ENCODE peak calls at places on chromosomes 13 and 19, in four cellular contexts. M, Z, C and Y are unnamed samples.

GRCh38 chr13:40342461-40342860 is 324.0 kb downstream of the FOXO1 start:
- DNase-seq in M (no peak), Z (no peak), C (no peak), Y (no peak)

GRCh38 chr19:12379732-12380443 is 14.4 kb upstream of the ZNF442 start:
- DNase-seq in M (no peak), Z (no peak), C (no peak), Y (no peak)

GRCh38 chr19:3652422-3652821 is 25.8 kb upstream of the CACTIN start:
- DNase-seq in M (no peak), Z (no peak), C (no peak), Y (no peak)

GRCh38 chr13:54574791-54575190 is 1546.2 kb downstream of the OLFM4 start:
- DNase-seq in M (no peak), Z (no peak), C (no peak), Y (no peak)

GRCh38 chr13:60412909-60413616 is 16.0 kb downstream of the TDRD3 start:
- DNase-seq in M (no peak), Z (no peak), C (no peak), Y (no peak)

GRCh38 chr19:2274937-2275535 is 6.9 kb downstream of the PEAK3 start:
- DNase-seq in M (peak; percentile 84), Z (peak; percentile 73), C (peak; percentile 53), Y (peak; percentile 89)

GRCh38 chr13:87089391-87089790 is 581.8 kb upstream of the SLITRK5 start:
- DNase-seq in M (no peak), Z (no peak), C (no peak), Y (no peak)

GRCh38 chr13:21894091-21894490 is 223.2 kb downstream of the FGF9 start:
- DNase-seq in M (no peak), Z (no peak), C (no peak), Y (no peak)

GRCh38 chr13:44713793-44714469 is 137.8 kb upstream of the TSC22D1 start:
- DNase-seq in M (no peak), Z (peak; percentile 53), C (no peak), Y (no peak)

GRCh38 chr19:4304509-4305252 is at the start of gene FSD1:
- DNase-seq in M (peak; percentile 87), Z (no peak), C (peak; percentile 94), Y (peak; percentile 99)

GRCh38 chr13:113077953-113078894 is 27.4 kb upstream of the F7 start:
- DNase-seq in M (no peak), Z (no peak), C (no peak), Y (no peak)

GRCh38 chr19:5093297-5093858 is 124.5 kb downstream of the KDM4B start:
- DNase-seq in M (no peak), Z (no peak), C (peak; percentile 54), Y (no peak)

GRCh38 chr19:3849787-3850186 is 19.1 kb downstream of the ZFR2 start:
- DNase-seq in M (no peak), Z (no peak), C (peak; percentile 43), Y (no peak)

GRCh38 chr19:5130371-5131030 is 161.6 kb downstream of the KDM4B start:
- DNase-seq in M (no peak), Z (no peak), C (no peak), Y (no peak)

GRCh38 chr19:16442386-16443276 is 29.1 kb downstream of the EPS15L1 start:
- DNase-seq in M (no peak), Z (no peak), C (no peak), Y (no peak)

GRCh38 chr13:97028441-97029299 is 34.4 kb upstream of the OXGR1 start:
- DNase-seq in M (peak; percentile 58), Z (peak; percentile 9), C (peak; percentile 41), Y (peak; percentile 69)

GRCh38 chr19:34213283-34213682 is 41.0 kb downstream of the LSM14A start:
- DNase-seq in M (no peak), Z (no peak), C (no peak), Y (no peak)

GRCh38 chr13:23378009-23378632 is 55.4 kb downstream of the SACS start:
- DNase-seq in M (no peak), Z (no peak), C (no peak), Y (no peak)

GRCh38 chr13:40585911-40586471 is 80.5 kb downstream of the FOXO1 start:
- DNase-seq in M (no peak), Z (no peak), C (no peak), Y (no peak)

GRCh38 chr19:15379996-15380647 is 535 bp upstream of the AKAP8 start:
- DNase-seq in M (peak; percentile 78), Z (peak; percentile 48), C (peak; percentile 68), Y (no peak)

GRCh38 chr19:35797663-35798062 is 15.0 kb downstream of the PRODH2 start:
- DNase-seq in M (peak; percentile 69), Z (no peak), C (peak; percentile 41), Y (no peak)

GRCh38 chr13:99970761-99971575 is 599 bp downstream of the ZIC5 start:
- DNase-seq in M (peak; percentile 73), Z (no peak), C (peak; percentile 64), Y (peak; percentile 50)

GRCh38 chr13:24184265-24184841 is 23.8 kb downstream of the SPATA13 start:
- DNase-seq in M (no peak), Z (peak; percentile 93), C (no peak), Y (no peak)

GRCh38 chr13:28607187-28607955 is 51.6 kb upstream of the POMP start:
- DNase-seq in M (no peak), Z (no peak), C (no peak), Y (no peak)

GRCh38 chr19:1566392-1567115 is 1.6 kb downstream of the MEX3D start:
- DNase-seq in M (peak; percentile 74), Z (peak; percentile 40), C (no peak), Y (peak; percentile 95)

GRCh38 chr13:43580280-43580679 is 206.5 kb downstream of the ENOX1 start:
- DNase-seq in M (no peak), Z (no peak), C (no peak), Y (no peak)

GRCh38 chr19:43467730-43468129 is 2.3 kb upstream of the LYPD3 start:
- DNase-seq in M (no peak), Z (peak; percentile 18), C (no peak), Y (no peak)

GRCh38 chr19:43563816-43564215 is 11.5 kb downstream of the XRCC1 start:
- DNase-seq in M (no peak), Z (no peak), C (no peak), Y (no peak)

GRCh38 chr13:77599351-77599750 is 63.8 kb downstream of the SCEL start:
- DNase-seq in M (no peak), Z (no peak), C (no peak), Y (no peak)

GRCh38 chr19:33627526-33627925 is 5.8 kb downstream of the CHST8 start:
- DNase-seq in M (no peak), Z (no peak), C (no peak), Y (no peak)

GRCh38 chr13:80177327-80177726 is 163.6 kb downstream of the SPRY2 start:
- DNase-seq in M (no peak), Z (no peak), C (no peak), Y (no peak)

GRCh38 chr19:42360787-42361544 is 29.1 kb downstream of the CNFN start:
- DNase-seq in M (peak; percentile 79), Z (no peak), C (peak; percentile 34), Y (peak; percentile 56)

GRCh38 chr13:73984949-73985691 is 149.1 kb downstream of the KLF12 start:
- DNase-seq in M (no peak), Z (no peak), C (no peak), Y (no peak)

GRCh38 chr13:49329831-49330545 is 82.3 kb downstream of the CDADC1 start:
- DNase-seq in M (no peak), Z (no peak), C (no peak), Y (no peak)

GRCh38 chr19:31555634-31556215 is 206.5 kb upstream of the TSHZ3 start:
- DNase-seq in M (no peak), Z (no peak), C (no peak), Y (peak; percentile 31)
- TF ChIP-seq FOXJ3 in M (no peak), Z (no peak), C (no peak), Y (no peak)

DNA sequence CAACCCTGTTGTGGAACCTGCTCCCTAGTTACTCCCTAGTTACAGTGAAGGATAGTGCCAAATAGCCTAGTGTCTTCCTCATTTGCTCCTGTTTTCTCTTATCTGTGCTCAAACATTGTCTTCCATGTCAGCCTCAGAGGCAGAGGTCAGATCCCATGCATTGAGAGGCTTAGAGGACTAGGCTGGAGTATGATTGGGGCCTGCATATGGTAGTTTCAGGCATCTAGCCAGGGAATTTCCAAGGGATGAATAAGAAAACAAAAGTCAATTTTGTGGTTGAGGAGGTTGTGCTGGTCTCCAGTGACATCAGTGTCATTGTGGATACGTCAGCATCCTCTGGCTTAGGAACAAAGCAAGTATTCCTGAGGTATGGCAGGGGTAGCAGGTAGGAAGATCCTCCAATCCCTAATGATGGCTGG is 9.4 kb downstream of the ZNF546 start:
- DNase-seq in M (no peak), Z (no peak), C (peak; percentile 73), Y (no peak)
- TF ChIP-seq FOXJ3 in M (no peak), Z (no peak), C (peak; percentile 89), Y (no peak)

GRCh38 chr19:46381346-46381745 is 32.0 kb downstream of the CCDC8 start:
- DNase-seq in M (no peak), Z (no peak), C (no peak), Y (no peak)
- TF ChIP-seq FOXJ3 in M (no peak), Z (no peak), C (no peak), Y (no peak)

GRCh38 chr19:52995711-52996110 is 18.0 kb upstream of the ERVV-1 start:
- DNase-seq in M (no peak), Z (no peak), C (no peak), Y (no peak)

GRCh38 chr19:52992109-52993004 is 21.4 kb upstream of the ERVV-1 start:
- DNase-seq in M (peak; percentile 39), Z (no peak), C (peak; percentile 23), Y (peak; percentile 42)

GRCh38 chr19:52991021-52991420 is 22.7 kb upstream of the ERVV-1 start:
- DNase-seq in M (no peak), Z (no peak), C (no peak), Y (no peak)

GRCh38 chr19:52991484-52991883 is 22.2 kb upstream of the ERVV-1 start:
- DNase-seq in M (no peak), Z (no peak), C (no peak), Y (no peak)

GRCh38 chr19:52993342-52994178 is 20.2 kb upstream of the ERVV-1 start:
- DNase-seq in M (peak; percentile 90), Z (no peak), C (peak; percentile 88), Y (peak; percentile 94)
- TF ChIP-seq FOXJ3 in M (no peak), Z (no peak), C (no peak), Y (no peak)

DNA sequence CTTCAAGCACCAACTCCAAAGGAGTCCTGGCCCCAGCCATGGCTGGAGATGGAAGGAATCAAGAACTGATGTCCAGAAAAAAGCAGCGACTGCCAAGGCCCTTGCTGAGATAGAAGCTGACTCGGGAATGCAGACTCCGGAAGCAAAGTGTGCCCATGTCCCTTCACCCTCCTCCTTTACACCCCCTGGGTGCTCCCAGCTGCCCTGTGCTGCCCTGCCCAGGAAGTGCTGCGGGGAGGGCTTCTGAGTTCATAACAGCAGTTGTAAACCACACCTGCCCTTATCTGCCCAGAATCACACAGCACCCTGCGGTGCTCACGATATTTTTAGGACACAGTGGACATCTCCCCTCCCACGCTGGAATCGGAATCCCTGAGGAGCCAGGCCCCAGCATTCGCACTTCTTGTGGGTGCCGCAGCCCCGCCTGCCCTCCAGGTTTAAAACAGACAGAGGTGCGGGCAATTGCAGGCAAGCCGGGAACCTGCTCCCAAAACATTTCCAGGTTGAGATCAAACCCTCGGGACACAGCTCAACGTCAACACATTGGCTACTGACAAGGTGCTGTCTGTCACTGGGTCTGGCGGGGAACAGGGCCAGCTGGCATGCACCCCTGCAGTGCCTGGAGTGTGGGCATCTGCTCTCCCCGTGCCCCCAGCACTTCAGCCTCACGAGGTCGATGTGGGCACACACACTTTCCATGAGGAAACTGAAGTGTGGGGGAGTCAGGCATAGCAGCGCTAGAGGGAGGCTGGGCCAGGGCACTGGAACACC is 36.9 kb downstream of the RAB20 start:
- DNase-seq in M (no peak), Z (no peak), C (no peak), Y (peak; percentile 72)
- TF ChIP-seq FOXJ3 in M (no peak), Z (no peak), C (no peak), Y (no peak)